ENCODE peak calls at places on chromosomes 6 and 20, in seven cellular contexts. One of them, this sample, is unnamed.

GRCh38 chr20:16158090-16158975 is 414.9 kb downstream of the KIF16B start:
- DNase-seq in amniotic stem cell: no peak
- DNase-seq in GM04504: no peak
- DNase-seq in fibroblast of the aortic adventitia: no peak
- DNase-seq in stimulated activated CD4-positive, alpha-beta T cell treated with anti-CD3 and anti-CD28 coated beads, Interleukin-12 subunit alpha, Interleukin-12 subunit beta, amount 100 ng/mL, for 4 hours: no peak
- DNase-seq in activated naive CD4-positive, alpha-beta T cell treated with anti-CD3 and anti-CD28 coated beads, Interleukin-2, amount 10 ng/mL, durations not matched to agents 7 days and 5 days: no peak
- DNase-seq in fibroblast of mammary gland: no peak
- DNase-seq in this sample: no peak

GRCh38 chr20:49630396-49630951 is 62.5 kb upstream of the PTGIS start:
- DNase-seq in fibroblast of mammary gland: no peak
- DNase-seq in GM04504: no peak
- DNase-seq in stimulated activated CD4-positive, alpha-beta T cell treated with anti-CD3 and anti-CD28 coated beads, Interleukin-12 subunit alpha, Interleukin-12 subunit beta, amount 100 ng/mL, for 4 hours: no peak
- DNase-seq in fibroblast of the aortic adventitia: no peak
- DNase-seq in activated naive CD4-positive, alpha-beta T cell treated with anti-CD3 and anti-CD28 coated beads, Interleukin-2, amount 10 ng/mL, durations not matched to agents 7 days and 5 days: no peak
- DNase-seq in amniotic stem cell: no peak
- DNase-seq in this sample: no peak

GRCh38 chr6:67064323-67064722 is 1357.3 kb upstream of the EYS start:
- DNase-seq in fibroblast of the aortic adventitia: no peak
- DNase-seq in GM04504: no peak
- DNase-seq in stimulated activated CD4-positive, alpha-beta T cell treated with anti-CD3 and anti-CD28 coated beads, Interleukin-12 subunit alpha, Interleukin-12 subunit beta, amount 100 ng/mL, for 4 hours: no peak
- DNase-seq in amniotic stem cell: no peak
- DNase-seq in activated naive CD4-positive, alpha-beta T cell treated with anti-CD3 and anti-CD28 coated beads, Interleukin-2, amount 10 ng/mL, durations not matched to agents 7 days and 5 days: no peak
- DNase-seq in fibroblast of mammary gland: no peak
- DNase-seq in this sample: no peak

GRCh38 chr6:56841372-56841749 is 113.5 kb upstream of the BEND6 start:
- DNase-seq in GM04504: no peak
- DNase-seq in activated naive CD4-positive, alpha-beta T cell treated with anti-CD3 and anti-CD28 coated beads, Interleukin-2, amount 10 ng/mL, durations not matched to agents 7 days and 5 days: no peak
- DNase-seq in fibroblast of mammary gland: no peak
- DNase-seq in stimulated activated CD4-positive, alpha-beta T cell treated with anti-CD3 and anti-CD28 coated beads, Interleukin-12 subunit alpha, Interleukin-12 subunit beta, amount 100 ng/mL, for 4 hours: no peak
- DNase-seq in amniotic stem cell: no peak
- DNase-seq in fibroblast of the aortic adventitia: no peak
- DNase-seq in this sample: no peak

GRCh38 chr6:75526502-75527127 is 33.0 kb upstream of the FILIP1 start:
- DNase-seq in stimulated activated CD4-positive, alpha-beta T cell treated with anti-CD3 and anti-CD28 coated beads, Interleukin-12 subunit alpha, Interleukin-12 subunit beta, amount 100 ng/mL, for 4 hours: peak; percentile 38
- DNase-seq in amniotic stem cell: peak; percentile 35
- DNase-seq in fibroblast of the aortic adventitia: peak; percentile 86
- DNase-seq in activated naive CD4-positive, alpha-beta T cell treated with anti-CD3 and anti-CD28 coated beads, Interleukin-2, amount 10 ng/mL, durations not matched to agents 7 days and 5 days: peak; percentile 67
- DNase-seq in GM04504: peak; percentile 34
- DNase-seq in fibroblast of mammary gland: peak; percentile 79
- DNase-seq in this sample: no peak

GRCh38 chr6:100171533-100172321 is 177.7 kb upstream of the MCHR2 start:
- DNase-seq in activated naive CD4-positive, alpha-beta T cell treated with anti-CD3 and anti-CD28 coated beads, Interleukin-2, amount 10 ng/mL, durations not matched to agents 7 days and 5 days: no peak
- DNase-seq in stimulated activated CD4-positive, alpha-beta T cell treated with anti-CD3 and anti-CD28 coated beads, Interleukin-12 subunit alpha, Interleukin-12 subunit beta, amount 100 ng/mL, for 4 hours: no peak
- DNase-seq in fibroblast of mammary gland: peak; percentile 65
- DNase-seq in fibroblast of the aortic adventitia: no peak
- DNase-seq in GM04504: peak; percentile 47
- DNase-seq in amniotic stem cell: no peak
- DNase-seq in this sample: no peak

GRCh38 chr20:52081066-52081465 is 110.5 kb downstream of the ZFP64 start:
- DNase-seq in fibroblast of mammary gland: no peak
- DNase-seq in activated naive CD4-positive, alpha-beta T cell treated with anti-CD3 and anti-CD28 coated beads, Interleukin-2, amount 10 ng/mL, durations not matched to agents 7 days and 5 days: no peak
- DNase-seq in GM04504: no peak
- DNase-seq in fibroblast of the aortic adventitia: no peak
- DNase-seq in stimulated activated CD4-positive, alpha-beta T cell treated with anti-CD3 and anti-CD28 coated beads, Interleukin-12 subunit alpha, Interleukin-12 subunit beta, amount 100 ng/mL, for 4 hours: no peak
- DNase-seq in amniotic stem cell: no peak
- DNase-seq in this sample: no peak

GRCh38 chr6:12548526-12548925 is 168.0 kb upstream of the PHACTR1 start:
- DNase-seq in fibroblast of the aortic adventitia: peak; percentile 96
- DNase-seq in stimulated activated CD4-positive, alpha-beta T cell treated with anti-CD3 and anti-CD28 coated beads, Interleukin-12 subunit alpha, Interleukin-12 subunit beta, amount 100 ng/mL, for 4 hours: no peak
- DNase-seq in GM04504: peak; percentile 58
- DNase-seq in amniotic stem cell: peak; percentile 15
- DNase-seq in fibroblast of mammary gland: no peak
- DNase-seq in activated naive CD4-positive, alpha-beta T cell treated with anti-CD3 and anti-CD28 coated beads, Interleukin-2, amount 10 ng/mL, durations not matched to agents 7 days and 5 days: no peak
- DNase-seq in this sample: peak; percentile 83

GRCh38 chr20:46205349-46205748 is 87.2 kb downstream of the CD40 start:
- DNase-seq in fibroblast of mammary gland: no peak
- DNase-seq in amniotic stem cell: no peak
- DNase-seq in activated naive CD4-positive, alpha-beta T cell treated with anti-CD3 and anti-CD28 coated beads, Interleukin-2, amount 10 ng/mL, durations not matched to agents 7 days and 5 days: no peak
- DNase-seq in stimulated activated CD4-positive, alpha-beta T cell treated with anti-CD3 and anti-CD28 coated beads, Interleukin-12 subunit alpha, Interleukin-12 subunit beta, amount 100 ng/mL, for 4 hours: no peak
- DNase-seq in GM04504: no peak
- DNase-seq in fibroblast of the aortic adventitia: no peak
- DNase-seq in this sample: no peak